ENCODE peak calls at places on chromosomes 6 and 20, in ten cellular contexts. T is activated CD8-positive, alpha-beta T cell treated with anti-CD3 and anti-CD28 coated beads for 36 hours; P is tibial nerve; W is MCF 10A; C is sigmoid colon; A is heart left ventricle; L is AG09309; G is fibroblast of mammary gland; S is fibroblast of the aortic adventitia; Y is astrocyte of the spinal cord. B is an unnamed sample.

GRCh38 chr6:134678436-134678889 is 271.4 kb downstream of the ALDH8A1 start:
- DNase-seq in T (no peak), P (no peak), W (peak), C (no peak), A (no peak), L (no peak), G (peak), S (peak), Y (peak), B (no peak)

GRCh38 chr6:138088307-138088744 is 18.9 kb downstream of the PERP start:
- DNase-seq in T (no peak), P (peak), W (peak), C (no peak), A (no peak), L (peak), G (peak), S (peak), Y (peak), B (no peak)

GRCh38 chr6:111524735-111525134 is 41.7 kb upstream of the REV3L start:
- DNase-seq in T (no peak), P (no peak), W (no peak), C (no peak), A (no peak), L (no peak), G (no peak), S (no peak), Y (no peak), B (no peak)

GRCh38 chr20:2462484-2462883 is 8.1 kb downstream of the SNRPB start:
- DNase-seq in T (no peak), P (no peak), W (no peak), C (no peak), A (no peak), L (no peak), G (no peak), S (no peak), Y (no peak), B (no peak)

GRCh38 chr6:111588366-111588765 is 17.3 kb downstream of the TRAF3IP2 start:
- DNase-seq in T (no peak), P (no peak), W (no peak), C (no peak), A (no peak), L (no peak), G (no peak), S (no peak), Y (no peak), B (no peak)

GRCh38 chr6:115704028-115704427 is 356.7 kb downstream of the FRK start:
- DNase-seq in T (no peak), P (no peak), W (no peak), C (no peak), A (no peak), L (no peak), G (no peak), S (no peak), Y (no peak), B (no peak)

GRCh38 chr20:38346247-38346651 is at the start of gene LBP:
- DNase-seq in T (no peak), P (no peak), W (no peak), C (no peak), A (no peak), L (no peak), G (no peak), S (no peak), Y (no peak), B (no peak)

GRCh38 chr6:55798571-55798970 is 76.8 kb downstream of the BMP5 start:
- DNase-seq in T (no peak), P (no peak), W (no peak), C (no peak), A (no peak), L (no peak), G (no peak), S (no peak), Y (no peak), B (no peak)

GRCh38 chr6:28977351-28978136 is 27.6 kb downstream of the ZNF311 start:
- DNase-seq in T (peak), P (no peak), W (peak), C (no peak), A (peak), L (peak), G (peak), S (peak), Y (peak), B (no peak)

GRCh38 chr6:45814772-45815171 is 200.9 kb downstream of the CLIC5 start:
- DNase-seq in T (no peak), P (no peak), W (no peak), C (no peak), A (no peak), L (no peak), G (no peak), S (no peak), Y (no peak), B (no peak)

GRCh38 chr6:138129190-138129589 is 22.0 kb upstream of the PERP start:
- DNase-seq in T (no peak), P (no peak), W (no peak), C (no peak), A (no peak), L (no peak), G (no peak), S (no peak), Y (no peak), B (no peak)

GRCh38 chr6:105077592-105078463 is 102.0 kb downstream of the POPDC3 start:
- DNase-seq in T (no peak), P (peak), W (peak), C (no peak), A (no peak), L (peak), G (peak), S (peak), Y (peak), B (peak)

GRCh38 chr6:3585320-3585935 is 128.6 kb upstream of the SLC22A23 start:
- DNase-seq in T (no peak), P (no peak), W (peak), C (no peak), A (no peak), L (peak), G (peak), S (peak), Y (peak), B (no peak)

GRCh38 chr6:98039876-98040605 is 757.0 kb upstream of the MMS22L start:
- DNase-seq in T (no peak), P (no peak), W (peak), C (no peak), A (no peak), L (no peak), G (peak), S (no peak), Y (peak), B (no peak)

GRCh38 chr6:24329022-24329421 is 28.8 kb downstream of the DCDC2 start:
- DNase-seq in T (no peak), P (no peak), W (no peak), C (no peak), A (no peak), L (no peak), G (no peak), S (no peak), Y (no peak), B (no peak)

GRCh38 chr20:40843251-40843650 is 154.2 kb upstream of the MAFB start:
- DNase-seq in T (no peak), P (no peak), W (peak), C (no peak), A (no peak), L (no peak), G (peak), S (peak), Y (no peak), B (no peak)

GRCh38 chr6:2596222-2596621 is 154.5 kb downstream of the MYLK4 start:
- DNase-seq in T (peak), P (no peak), W (no peak), C (no peak), A (no peak), L (no peak), G (no peak), S (no peak), Y (no peak), B (no peak)

GRCh38 chr20:41095110-41095969 is 42.0 kb upstream of the PLCG1 start:
- DNase-seq in T (peak), P (peak), W (peak), C (peak), A (peak), L (no peak), G (peak), S (peak), Y (peak), B (peak)

GRCh38 chr6:135018057-135018456 is 36.6 kb downstream of the HBS1L start:
- DNase-seq in T (no peak), P (no peak), W (no peak), C (no peak), A (no peak), L (no peak), G (no peak), S (no peak), Y (no peak), B (no peak)

GRCh38 chr6:42821341-42821668 is 39.5 kb downstream of the BICRAL start:
- DNase-seq in T (no peak), P (no peak), W (no peak), C (no peak), A (no peak), L (no peak), G (no peak), S (no peak), Y (no peak), B (no peak)

GRCh38 chr6:47321582-47321981 is 11.9 kb upstream of the TNFRSF21 start:
- DNase-seq in T (no peak), P (no peak), W (no peak), C (no peak), A (no peak), L (no peak), G (no peak), S (no peak), Y (no peak), B (no peak)

GRCh38 chr20:11379257-11380011 is 538.3 kb upstream of the BTBD3 start:
- DNase-seq in T (no peak), P (no peak), W (no peak), C (no peak), A (no peak), L (no peak), G (no peak), S (no peak), Y (no peak), B (no peak)
- TF ChIP-seq CTCF in T (no peak), P (no peak), W (no peak), C (no peak), A (no peak), L (no peak), G (no peak), S (no peak), Y (no peak), B (no peak)

DNA sequence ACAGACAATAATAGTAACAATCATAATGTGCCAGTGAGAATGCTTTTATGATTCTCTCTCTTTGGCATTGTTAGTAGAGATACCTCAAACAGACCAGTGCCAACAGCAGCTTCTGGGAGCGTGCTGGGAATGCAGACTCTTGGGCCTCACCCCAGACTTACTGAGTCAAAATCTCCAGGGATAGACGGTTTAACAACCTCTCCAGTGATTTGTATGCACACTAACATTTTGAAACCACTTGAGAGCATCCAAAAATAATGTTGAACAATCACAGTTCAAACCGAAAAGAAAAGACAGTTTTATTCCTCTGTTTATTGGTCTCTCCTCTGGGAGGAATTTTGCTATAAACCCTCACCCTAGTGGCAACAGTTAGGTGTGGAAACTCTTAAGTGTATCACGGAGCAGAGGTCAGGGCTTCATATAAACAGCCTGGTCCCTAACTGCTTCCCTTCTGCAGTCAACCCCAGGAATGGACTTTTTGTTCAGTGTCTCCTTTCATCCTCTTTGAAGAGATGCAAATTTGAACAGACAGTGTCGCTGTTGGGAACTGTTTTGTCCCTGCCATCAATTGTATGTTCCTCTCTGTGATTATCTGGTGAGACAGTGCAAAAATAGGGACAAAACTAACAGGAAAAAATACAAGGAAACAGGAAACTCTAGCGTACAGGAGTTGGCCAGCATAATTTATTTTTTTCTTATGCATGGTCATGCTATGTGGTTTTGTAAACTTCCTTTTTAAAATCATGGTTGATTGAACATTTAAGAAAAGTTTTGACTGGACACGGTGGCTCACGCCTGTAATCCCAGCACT is 162.4 kb upstream of the BTBD3 start:
- DNase-seq in T (no peak), P (no peak), W (no peak), C (peak), A (no peak), L (peak), G (peak), S (peak), Y (no peak), B (no peak)
- TF ChIP-seq CTCF in T (no peak), P (no peak), W (no peak), C (peak), A (no peak), L (peak), G (no peak), S (no peak), Y (no peak), B (no peak)

DNA sequence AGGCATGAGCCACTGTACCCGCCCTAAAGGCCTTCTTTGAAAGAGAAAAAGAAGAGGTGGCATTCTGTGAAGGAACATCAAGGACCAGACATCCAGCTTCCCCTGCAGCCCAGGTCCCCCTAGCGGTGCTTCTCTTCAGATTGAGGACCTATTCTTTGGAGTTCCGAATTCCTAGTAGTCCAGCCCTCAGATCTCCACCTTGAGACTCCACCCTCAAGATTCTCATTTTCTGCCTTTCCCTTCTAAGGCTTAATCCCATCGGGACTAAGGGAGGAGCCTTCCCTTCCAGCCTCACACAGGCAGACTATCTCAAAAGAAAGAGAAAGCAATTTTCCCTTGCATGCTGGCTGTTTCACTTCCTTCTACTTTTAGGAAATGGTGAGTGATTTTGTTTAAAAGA is 32.5 kb downstream of the MUC22 start:
- DNase-seq in T (peak), P (peak), W (peak), C (no peak), A (no peak), L (peak), G (peak), S (peak), Y (peak), B (peak)
- TF ChIP-seq CTCF in T (peak), P (no peak), W (peak), C (no peak), A (peak), L (peak), G (peak), S (peak), Y (peak), B (peak)

DNA sequence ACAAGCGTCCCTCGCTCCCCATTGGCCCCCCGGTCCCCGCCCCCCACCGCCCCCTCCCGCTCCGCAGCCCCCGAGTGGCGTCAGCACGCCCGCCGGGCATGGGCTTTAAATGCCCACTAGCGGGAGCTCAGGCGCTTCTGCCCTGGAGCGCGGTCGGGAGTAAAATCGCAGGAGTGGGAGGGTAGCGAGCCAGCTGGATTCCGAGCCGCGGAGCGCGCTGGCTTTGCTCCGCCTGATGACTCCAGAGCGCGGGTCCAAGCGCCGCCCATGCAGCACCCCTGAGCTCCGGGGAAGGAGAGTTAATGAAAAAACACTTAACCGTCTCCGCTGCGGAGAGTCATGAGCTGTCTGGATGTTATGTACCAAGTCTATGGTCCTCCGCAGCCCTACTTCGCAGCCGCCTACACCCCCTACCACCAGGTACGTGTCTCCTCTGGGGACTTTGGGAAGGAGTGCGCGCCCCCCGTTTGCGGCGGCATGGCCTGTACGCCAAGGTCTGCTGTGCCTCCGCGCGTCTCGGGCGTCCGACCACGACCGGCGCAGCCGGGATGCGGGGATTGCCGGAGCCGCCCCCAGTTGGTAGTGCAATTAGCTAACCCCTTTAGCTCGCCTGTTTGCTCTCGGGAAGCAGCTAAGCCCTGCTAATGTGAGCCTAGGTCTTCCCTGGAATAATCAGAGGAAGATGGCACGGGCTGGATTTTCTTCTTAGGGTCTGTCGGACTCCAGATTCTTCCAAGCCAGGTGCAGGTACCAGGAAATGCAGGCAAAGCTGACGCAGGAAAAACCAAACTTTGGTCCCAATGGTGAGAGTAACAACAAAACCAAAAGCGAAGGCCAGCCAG is at the start of gene VGLL2:
- DNase-seq in T (no peak), P (no peak), W (peak), C (peak), A (peak), L (no peak), G (peak), S (peak), Y (peak), B (peak)
- TF ChIP-seq CTCF in T (no peak), P (no peak), W (no peak), C (no peak), A (no peak), L (peak), G (no peak), S (peak), Y (peak), B (no peak)

GRCh38 chr6:110283657-110284056 is 74.5 kb downstream of the METTL24 start:
- DNase-seq in T (no peak), P (no peak), W (no peak), C (no peak), A (no peak), L (no peak), G (no peak), S (no peak), Y (no peak), B (no peak)
- TF ChIP-seq CTCF in T (no peak), P (no peak), W (no peak), C (no peak), A (no peak), L (no peak), G (no peak), S (no peak), Y (no peak), B (no peak)

DNA sequence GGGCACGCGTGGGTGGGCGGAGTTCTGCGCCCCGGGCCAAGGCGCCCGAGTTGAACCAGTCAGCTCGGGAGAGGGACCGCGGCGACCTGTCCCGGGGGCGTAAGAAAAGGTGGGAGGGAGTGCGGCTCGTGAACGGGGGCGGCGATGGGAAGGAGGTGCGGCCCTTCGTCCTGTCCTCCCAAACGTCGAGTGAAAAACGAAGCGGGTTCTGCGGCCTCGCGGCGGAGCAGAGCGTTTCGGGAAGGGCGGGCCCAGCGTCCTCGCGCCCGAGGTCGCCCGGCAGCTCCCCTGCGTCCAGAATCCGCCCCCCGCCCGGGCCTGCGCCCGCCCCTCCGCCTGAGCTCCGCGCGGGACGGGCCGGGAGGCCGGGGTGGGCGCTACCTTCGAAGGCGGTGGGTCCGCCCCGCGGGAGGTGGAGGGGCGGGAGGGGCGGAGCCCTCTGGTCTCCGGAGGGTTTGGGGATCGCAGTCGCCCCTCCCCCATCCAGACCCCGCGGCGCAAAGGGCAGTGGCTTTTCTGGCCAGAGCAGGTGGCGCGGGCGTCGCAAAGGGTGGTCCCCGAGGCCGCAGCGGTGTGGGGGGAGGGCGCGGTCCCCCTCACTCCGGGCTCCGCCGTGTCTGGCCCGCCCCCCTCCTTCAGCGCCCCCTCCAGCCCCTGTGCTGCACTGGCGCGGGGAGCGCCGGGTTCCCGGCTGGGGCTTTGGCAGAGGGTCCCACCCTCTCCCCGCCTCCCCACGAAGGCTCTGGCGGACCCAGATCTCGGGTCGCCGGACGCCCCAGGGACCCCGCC is 838 bp downstream of the STMN3 start:
- DNase-seq in T (peak), P (no peak), W (no peak), C (no peak), A (peak), L (no peak), G (no peak), S (peak), Y (no peak), B (no peak)
- TF ChIP-seq CTCF in T (no peak), P (no peak), W (no peak), C (no peak), A (no peak), L (no peak), G (no peak), S (no peak), Y (no peak), B (no peak)

DNA sequence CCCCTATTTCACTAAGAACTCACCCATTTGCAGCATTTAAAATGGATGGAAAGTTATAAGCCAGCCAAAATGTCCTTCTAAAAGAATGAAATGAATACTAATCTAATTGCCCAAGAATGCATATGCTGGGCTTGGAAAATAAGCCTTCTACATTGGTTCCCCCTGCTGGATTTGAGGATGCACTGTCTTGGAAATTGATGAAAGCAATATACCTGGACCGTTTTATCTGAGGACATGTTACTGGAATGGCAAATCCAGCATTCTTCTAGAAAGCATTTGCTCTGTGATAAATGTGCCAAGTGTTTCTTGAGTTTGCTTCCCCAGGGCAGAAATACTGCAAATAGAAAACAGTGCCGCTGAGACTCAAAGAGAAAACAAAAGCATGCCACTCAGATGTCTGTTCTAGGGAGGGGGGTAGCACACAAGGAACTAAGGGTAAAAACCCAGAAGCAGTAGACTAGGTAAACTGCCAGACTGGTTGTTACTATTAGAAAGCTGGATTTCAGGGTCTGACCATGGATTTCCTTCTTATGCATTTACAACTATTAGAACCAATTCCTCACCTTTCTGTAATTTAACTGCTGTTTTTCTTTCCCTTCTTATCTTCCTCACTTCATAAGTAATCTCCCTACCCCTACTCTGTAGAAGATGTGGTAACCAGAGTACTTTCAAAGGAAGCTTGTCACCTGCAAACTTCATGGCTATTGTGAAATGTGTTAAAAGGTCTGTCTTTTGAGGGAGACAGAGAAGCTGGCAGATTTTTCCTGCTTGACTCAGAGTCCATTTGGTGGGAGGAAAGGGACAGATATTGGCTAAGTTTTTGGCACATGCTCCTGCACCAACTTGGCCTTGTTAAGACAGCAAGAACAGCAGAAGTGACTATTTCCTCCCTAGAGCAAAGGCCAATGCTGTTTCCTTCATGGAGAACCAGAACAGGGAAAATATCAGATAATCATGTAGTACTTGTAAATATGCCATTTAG is 642.6 kb downstream of the KIF16B start:
- DNase-seq in T (no peak), P (peak), W (peak), C (no peak), A (no peak), L (peak), G (peak), S (no peak), Y (peak), B (no peak)
- TF ChIP-seq CTCF in T (no peak), P (peak), W (peak), C (peak), A (peak), L (peak), G (peak), S (no peak), Y (peak), B (no peak)

GRCh38 chr20:63819224-63819917 is 11.7 kb downstream of the ZBTB46 start:
- DNase-seq in T (no peak), P (peak), W (no peak), C (peak), A (no peak), L (no peak), G (peak), S (peak), Y (no peak), B (no peak)
- TF ChIP-seq CTCF in T (no peak), P (peak), W (no peak), C (no peak), A (peak), L (peak), G (peak), S (peak), Y (peak), B (no peak)

B was measured in GM20000.